ENCODE peak calls at places on chromosome 3, in seven cellular contexts. One of them, this sample, is unnamed.

GRCh38 chr3:190305406-190305805 is 16.8 kb downstream of the CLDN1 start:
- DNase-seq in GM10248: no peak
- DNase-seq in left ventricle myocardium inferior: no peak
- DNase-seq in WTC11: no peak
- DNase-seq in mesothelial cell of epicardium: no peak
- DNase-seq in mucosa of descending colon: no peak
- DNase-seq in psoas muscle: no peak
- DNase-seq in this sample: no peak

GRCh38 chr3:159829056-159829995 is 159.3 kb upstream of the IL12A start:
- DNase-seq in GM10248: no peak
- DNase-seq in psoas muscle: peak; percentile 44
- DNase-seq in WTC11: no peak
- DNase-seq in mucosa of descending colon: peak; percentile 68
- DNase-seq in mesothelial cell of epicardium: no peak
- DNase-seq in left ventricle myocardium inferior: peak; percentile 42
- DNase-seq in this sample: no peak

GRCh38 chr3:151328298-151329036 is 882 bp downstream of the P2RY13 start:
- DNase-seq in GM10248: no peak
- DNase-seq in left ventricle myocardium inferior: no peak
- DNase-seq in mucosa of descending colon: no peak
- DNase-seq in mesothelial cell of epicardium: no peak
- DNase-seq in psoas muscle: no peak
- DNase-seq in WTC11: no peak
- DNase-seq in this sample: no peak

GRCh38 chr3:187567741-187568140 is 102.5 kb downstream of the SST start:
- DNase-seq in left ventricle myocardium inferior: no peak
- DNase-seq in mesothelial cell of epicardium: no peak
- DNase-seq in mucosa of descending colon: no peak
- DNase-seq in GM10248: no peak
- DNase-seq in WTC11: no peak
- DNase-seq in psoas muscle: no peak
- DNase-seq in this sample: no peak

GRCh38 chr3:172260381-172260780 is 187.9 kb downstream of the GHSR start:
- DNase-seq in mucosa of descending colon: no peak
- DNase-seq in WTC11: no peak
- DNase-seq in left ventricle myocardium inferior: no peak
- DNase-seq in GM10248: no peak
- DNase-seq in psoas muscle: no peak
- DNase-seq in mesothelial cell of epicardium: no peak
- DNase-seq in this sample: no peak

GRCh38 chr3:150286390-150287147 is 121.5 kb upstream of the TSC22D2 start:
- DNase-seq in mesothelial cell of epicardium: no peak
- DNase-seq in GM10248: peak; percentile 36
- DNase-seq in WTC11: no peak
- DNase-seq in mucosa of descending colon: no peak
- DNase-seq in left ventricle myocardium inferior: no peak
- DNase-seq in psoas muscle: no peak
- DNase-seq in this sample: no peak

GRCh38 chr3:7112523-7113056 is 251.7 kb downstream of the GRM7 start:
- DNase-seq in psoas muscle: no peak
- DNase-seq in left ventricle myocardium inferior: no peak
- DNase-seq in WTC11: no peak
- DNase-seq in GM10248: no peak
- DNase-seq in mucosa of descending colon: no peak
- DNase-seq in mesothelial cell of epicardium: no peak
- DNase-seq in this sample: no peak

GRCh38 chr3:29955413-29955812 is 651.0 kb upstream of the TGFBR2 start:
- DNase-seq in mucosa of descending colon: no peak
- DNase-seq in GM10248: no peak
- DNase-seq in mesothelial cell of epicardium: no peak
- DNase-seq in psoas muscle: no peak
- DNase-seq in left ventricle myocardium inferior: no peak
- DNase-seq in WTC11: no peak
- DNase-seq in this sample: no peak

GRCh38 chr3:165192610-165193192 is 3.5 kb downstream of the SLITRK3 start:
- DNase-seq in GM10248: no peak
- DNase-seq in WTC11: peak; percentile 57
- DNase-seq in mucosa of descending colon: no peak
- DNase-seq in psoas muscle: no peak
- DNase-seq in left ventricle myocardium inferior: no peak
- DNase-seq in mesothelial cell of epicardium: no peak
- DNase-seq in this sample: no peak

GRCh38 chr3:168951368-168951767 is 712.1 kb downstream of the MECOM start:
- DNase-seq in left ventricle myocardium inferior: no peak
- DNase-seq in mucosa of descending colon: no peak
- DNase-seq in psoas muscle: no peak
- DNase-seq in WTC11: no peak
- DNase-seq in GM10248: no peak
- DNase-seq in mesothelial cell of epicardium: no peak
- DNase-seq in this sample: no peak

GRCh38 chr3:168951884-168952283 is 711.6 kb downstream of the MECOM start:
- DNase-seq in left ventricle myocardium inferior: no peak
- DNase-seq in mucosa of descending colon: no peak
- DNase-seq in mesothelial cell of epicardium: no peak
- DNase-seq in WTC11: no peak
- DNase-seq in GM10248: no peak
- DNase-seq in psoas muscle: no peak
- DNase-seq in this sample: no peak

GRCh38 chr3:168956087-168956486 is 707.4 kb downstream of the MECOM start:
- DNase-seq in mucosa of descending colon: no peak
- DNase-seq in mesothelial cell of epicardium: no peak
- DNase-seq in GM10248: no peak
- DNase-seq in psoas muscle: no peak
- DNase-seq in WTC11: no peak
- DNase-seq in left ventricle myocardium inferior: no peak
- DNase-seq in this sample: no peak

GRCh38 chr3:168952551-168952950 is 711.0 kb downstream of the MECOM start:
- DNase-seq in GM10248: no peak
- DNase-seq in left ventricle myocardium inferior: no peak
- DNase-seq in mucosa of descending colon: no peak
- DNase-seq in psoas muscle: no peak
- DNase-seq in WTC11: no peak
- DNase-seq in mesothelial cell of epicardium: no peak
- DNase-seq in this sample: no peak
- TF ChIP-seq CTCF in GM10248: no peak
- TF ChIP-seq CTCF in left ventricle myocardium inferior: peak; percentile 31
- TF ChIP-seq CTCF in mucosa of descending colon: no peak
- TF ChIP-seq CTCF in psoas muscle: no peak
- TF ChIP-seq CTCF in WTC11: no peak
- TF ChIP-seq CTCF in mesothelial cell of epicardium: no peak
- TF ChIP-seq CTCF in this sample: no peak

GRCh38 chr3:40071683-40072238 is 237.7 kb upstream of the EIF1B start:
- DNase-seq in mucosa of descending colon: no peak
- DNase-seq in WTC11: no peak
- DNase-seq in GM10248: no peak
- DNase-seq in psoas muscle: no peak
- DNase-seq in left ventricle myocardium inferior: no peak
- DNase-seq in mesothelial cell of epicardium: no peak
- DNase-seq in this sample: no peak

GRCh38 chr3:40070816-40071215 is 238.7 kb upstream of the EIF1B start:
- DNase-seq in mesothelial cell of epicardium: no peak
- DNase-seq in psoas muscle: no peak
- DNase-seq in GM10248: no peak
- DNase-seq in WTC11: no peak
- DNase-seq in left ventricle myocardium inferior: no peak
- DNase-seq in mucosa of descending colon: no peak
- DNase-seq in this sample: no peak

GRCh38 chr3:40068647-40069046 is 240.9 kb upstream of the EIF1B start:
- DNase-seq in WTC11: no peak
- DNase-seq in psoas muscle: no peak
- DNase-seq in mucosa of descending colon: no peak
- DNase-seq in left ventricle myocardium inferior: no peak
- DNase-seq in mesothelial cell of epicardium: no peak
- DNase-seq in GM10248: no peak
- DNase-seq in this sample: no peak

GRCh38 chr3:40078590-40078989 is 230.9 kb upstream of the EIF1B start:
- DNase-seq in psoas muscle: no peak
- DNase-seq in WTC11: no peak
- DNase-seq in mucosa of descending colon: no peak
- DNase-seq in GM10248: no peak
- DNase-seq in mesothelial cell of epicardium: no peak
- DNase-seq in left ventricle myocardium inferior: no peak
- DNase-seq in this sample: no peak

DNA sequence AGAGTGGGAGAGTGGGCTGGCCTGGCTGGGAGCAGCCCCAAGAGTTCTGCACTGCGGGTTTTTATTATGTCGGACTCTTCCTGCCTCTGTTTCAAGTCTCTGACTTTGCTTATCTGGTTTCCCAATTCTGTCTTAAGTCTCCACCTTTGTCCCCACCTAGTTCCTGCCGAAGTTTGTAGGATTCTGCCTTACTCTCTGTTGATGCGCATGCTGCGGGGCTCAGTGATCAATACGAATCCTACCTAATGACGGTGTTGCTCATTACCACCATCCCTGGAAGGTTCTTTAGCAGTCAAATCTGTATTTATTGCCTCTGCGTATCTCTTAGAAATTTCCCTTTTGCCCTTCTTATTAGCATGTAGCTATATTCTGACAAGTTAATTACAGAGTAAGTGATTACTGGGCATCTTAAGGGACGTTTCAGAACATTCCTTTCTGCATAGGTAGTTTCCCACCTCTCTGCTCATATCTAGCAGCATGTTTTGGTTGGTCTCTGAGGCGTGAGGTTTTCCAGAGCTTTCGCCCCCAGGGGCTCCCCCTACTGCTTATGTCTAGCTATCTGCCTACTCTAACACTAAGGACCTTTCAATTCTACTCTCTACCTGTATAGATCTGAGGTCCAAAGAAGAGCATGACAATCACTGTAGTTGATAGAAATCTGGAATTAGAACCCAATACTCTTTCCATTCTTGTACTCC is 236.0 kb upstream of the EIF1B start:
- DNase-seq in mucosa of descending colon: no peak
- DNase-seq in left ventricle myocardium inferior: no peak
- DNase-seq in psoas muscle: no peak
- DNase-seq in WTC11: peak; percentile 48
- DNase-seq in mesothelial cell of epicardium: no peak
- DNase-seq in GM10248: no peak
- DNase-seq in this sample: no peak
- TF ChIP-seq CTCF in mucosa of descending colon: no peak
- TF ChIP-seq CTCF in left ventricle myocardium inferior: peak; percentile 22
- TF ChIP-seq CTCF in psoas muscle: no peak
- TF ChIP-seq CTCF in WTC11: no peak
- TF ChIP-seq CTCF in mesothelial cell of epicardium: no peak
- TF ChIP-seq CTCF in GM10248: no peak
- TF ChIP-seq CTCF in this sample: peak; percentile 36

DNA sequence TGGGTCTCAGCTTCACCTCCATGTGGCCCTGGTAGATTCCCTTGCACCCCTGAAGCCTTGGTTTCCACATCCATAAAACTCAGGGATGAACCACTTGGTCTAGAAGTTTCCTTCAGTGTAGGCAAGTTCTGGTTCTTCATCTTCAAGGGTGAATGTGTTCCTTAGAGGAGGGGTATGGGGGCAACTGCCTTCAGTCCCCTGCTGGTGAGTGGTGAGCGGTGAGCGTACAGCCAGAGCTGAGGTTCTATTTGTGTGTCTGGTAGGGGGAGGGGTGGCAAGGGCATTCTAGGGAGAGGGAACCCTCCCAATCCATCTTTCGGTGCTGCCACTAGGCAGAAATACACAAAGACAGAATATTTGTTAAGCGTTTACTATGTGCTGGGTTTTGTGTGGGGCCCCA is 137.4 kb downstream of the FBLN2 start:
- DNase-seq in mesothelial cell of epicardium: no peak
- DNase-seq in mucosa of descending colon: no peak
- DNase-seq in psoas muscle: no peak
- DNase-seq in WTC11: no peak
- DNase-seq in left ventricle myocardium inferior: no peak
- DNase-seq in GM10248: no peak
- DNase-seq in this sample: no peak
- TF ChIP-seq CTCF in mesothelial cell of epicardium: no peak
- TF ChIP-seq CTCF in mucosa of descending colon: no peak
- TF ChIP-seq CTCF in psoas muscle: no peak
- TF ChIP-seq CTCF in WTC11: no peak
- TF ChIP-seq CTCF in left ventricle myocardium inferior: no peak
- TF ChIP-seq CTCF in GM10248: no peak
- TF ChIP-seq CTCF in this sample: no peak

GRCh38 chr3:34155108-34155507 is 356.7 kb downstream of the PDCD6IP start:
- DNase-seq in GM10248: no peak
- DNase-seq in left ventricle myocardium inferior: no peak
- DNase-seq in WTC11: no peak
- DNase-seq in mucosa of descending colon: no peak
- DNase-seq in mesothelial cell of epicardium: no peak
- DNase-seq in psoas muscle: no peak
- DNase-seq in this sample: no peak
- TF ChIP-seq CTCF in GM10248: no peak
- TF ChIP-seq CTCF in left ventricle myocardium inferior: no peak
- TF ChIP-seq CTCF in WTC11: no peak
- TF ChIP-seq CTCF in mucosa of descending colon: no peak
- TF ChIP-seq CTCF in mesothelial cell of epicardium: no peak
- TF ChIP-seq CTCF in psoas muscle: no peak
- TF ChIP-seq CTCF in this sample: no peak

GRCh38 chr3:191387441-191388077 is 57.2 kb upstream of the UTS2B start:
- DNase-seq in mucosa of descending colon: no peak
- DNase-seq in left ventricle myocardium inferior: no peak
- DNase-seq in mesothelial cell of epicardium: no peak
- DNase-seq in WTC11: no peak
- DNase-seq in psoas muscle: no peak
- DNase-seq in GM10248: no peak
- DNase-seq in this sample: no peak
- TF ChIP-seq CTCF in mucosa of descending colon: no peak
- TF ChIP-seq CTCF in left ventricle myocardium inferior: no peak
- TF ChIP-seq CTCF in mesothelial cell of epicardium: no peak
- TF ChIP-seq CTCF in WTC11: no peak
- TF ChIP-seq CTCF in psoas muscle: no peak
- TF ChIP-seq CTCF in GM10248: no peak
- TF ChIP-seq CTCF in this sample: no peak

DNA sequence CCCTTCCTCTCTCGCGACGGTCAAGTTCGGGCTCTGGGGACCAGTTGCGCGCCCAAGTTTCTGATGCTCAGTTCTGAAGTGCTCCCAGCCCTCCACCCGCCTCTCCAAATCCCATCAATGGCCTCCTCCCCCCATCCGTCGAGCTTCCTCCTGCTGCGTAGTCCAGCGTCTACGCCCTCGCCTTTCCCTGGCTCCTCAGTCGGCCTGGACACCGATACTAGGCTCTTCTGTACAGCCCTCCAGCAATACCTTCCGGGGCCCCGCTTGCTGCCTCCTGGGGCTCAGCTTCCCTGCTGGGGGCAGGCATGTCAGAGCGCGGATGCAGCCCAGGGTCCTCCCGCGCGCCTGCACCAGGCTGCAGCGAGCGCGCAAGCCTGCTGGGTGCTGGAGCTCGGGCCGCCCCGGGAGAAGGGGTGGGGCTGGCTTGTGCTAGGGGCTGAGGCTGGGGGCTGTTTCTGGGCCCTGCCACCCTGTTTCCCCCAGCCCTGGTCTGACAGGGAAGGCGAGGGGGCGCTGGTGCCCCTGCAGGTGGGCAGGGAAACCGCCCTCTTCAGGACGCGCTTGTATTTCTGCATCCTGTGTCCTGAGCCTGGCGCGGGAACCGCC is 353.3 kb upstream of the SUCLG2 start:
- DNase-seq in mesothelial cell of epicardium: peak; percentile 19
- DNase-seq in GM10248: no peak
- DNase-seq in left ventricle myocardium inferior: no peak
- DNase-seq in psoas muscle: peak; percentile 11
- DNase-seq in mucosa of descending colon: peak; percentile 39
- DNase-seq in WTC11: peak; percentile 57
- DNase-seq in this sample: peak; percentile 34
- TF ChIP-seq CTCF in mesothelial cell of epicardium: no peak
- TF ChIP-seq CTCF in GM10248: no peak
- TF ChIP-seq CTCF in left ventricle myocardium inferior: no peak
- TF ChIP-seq CTCF in psoas muscle: no peak
- TF ChIP-seq CTCF in mucosa of descending colon: no peak
- TF ChIP-seq CTCF in WTC11: peak; percentile 27
- TF ChIP-seq CTCF in this sample: peak; percentile 67

GRCh38 chr3:195558602-195559001 is 15.5 kb upstream of the PPP1R2 start:
- DNase-seq in mesothelial cell of epicardium: no peak
- DNase-seq in left ventricle myocardium inferior: no peak
- DNase-seq in GM10248: peak; percentile 44
- DNase-seq in WTC11: no peak
- DNase-seq in psoas muscle: peak; percentile 41
- DNase-seq in mucosa of descending colon: no peak
- DNase-seq in this sample: no peak
- TF ChIP-seq CTCF in mesothelial cell of epicardium: no peak
- TF ChIP-seq CTCF in left ventricle myocardium inferior: peak; percentile 51
- TF ChIP-seq CTCF in GM10248: peak; percentile 57
- TF ChIP-seq CTCF in WTC11: no peak
- TF ChIP-seq CTCF in psoas muscle: peak; percentile 65
- TF ChIP-seq CTCF in mucosa of descending colon: peak; percentile 32
- TF ChIP-seq CTCF in this sample: peak; percentile 49